ENCODE peak calls at places on chromosomes 6 and 20, in four cellular contexts. T is Jurkat, Clone E6-1; D is SIG-M5; Q is endodermal cell. K is an unnamed sample.

GRCh38 chr6:87357479-87358196 is 13.0 kb downstream of the C6orf163 start:
- DNase-seq in D (no peak), T (no peak), Q (peak), K (no peak)

GRCh38 chr6:16944601-16945000 is 157.2 kb upstream of the STMND1 start:
- DNase-seq in Q (no peak), T (no peak), D (no peak), K (no peak)

GRCh38 chr6:134373282-134373922 is 55.5 kb upstream of the SGK1 start:
- DNase-seq in T (no peak), D (peak), Q (no peak), K (peak)

GRCh38 chr6:167005350-167006159 is 6.4 kb downstream of the CEP43 start:
- DNase-seq in Q (no peak), D (no peak), T (no peak), K (peak)

GRCh38 chr6:72464791-72465691 is 156.8 kb upstream of the KCNQ5 start:
- DNase-seq in D (no peak), T (no peak), Q (peak), K (no peak)

GRCh38 chr6:130978660-130979396 is 84.2 kb downstream of the EPB41L2 start:
- DNase-seq in Q (no peak), D (no peak), T (no peak), K (no peak)

GRCh38 chr20:64180673-64181072 is 16.4 kb downstream of the MYT1 start:
- DNase-seq in T (peak), D (no peak), Q (no peak), K (no peak)

GRCh38 chr6:105097288-105097687 is 82.5 kb downstream of the POPDC3 start:
- DNase-seq in D (no peak), Q (no peak), T (no peak), K (no peak)

GRCh38 chr6:163413345-163414116 is 987 bp upstream of the QKI start:
- DNase-seq in D (no peak), Q (peak), T (peak), K (peak)

GRCh38 chr6:111741177-111741952 is 131.9 kb downstream of the FYN start:
- DNase-seq in D (no peak), Q (peak), T (no peak), K (no peak)

GRCh38 chr20:48448601-48449384 is 379.0 kb downstream of the PREX1 start:
- DNase-seq in Q (no peak), T (no peak), D (no peak), K (no peak)

GRCh38 chr20:53574819-53575218 is 18.8 kb downstream of the ZNF217 start:
- DNase-seq in T (no peak), Q (no peak), D (no peak), K (no peak)